ENCODE peak calls at places on chromosomes 11 and 22, in eight cellular contexts. One of them, this sample, is unnamed.

GRCh38 chr11:8268530-8269461 is 5.1 kb upstream of the LMO1 start:
- DNase-seq in HFF-Myc: no peak
- DNase-seq in colonic mucosa: no peak
- DNase-seq in bronchial epithelial cell: no peak
- DNase-seq in transverse colon: no peak
- DNase-seq in astrocyte: no peak
- DNase-seq in cardiac fibroblast: no peak
- DNase-seq in stomach: no peak
- DNase-seq in this sample: no peak

GRCh38 chr11:67613960-67614715 is 7.4 kb downstream of the NDUFV1 start:
- DNase-seq in HFF-Myc: no peak
- DNase-seq in bronchial epithelial cell: peak; percentile 64
- DNase-seq in transverse colon: peak; percentile 77
- DNase-seq in stomach: peak; percentile 71
- DNase-seq in cardiac fibroblast: peak; percentile 51
- DNase-seq in astrocyte: no peak
- DNase-seq in colonic mucosa: peak; percentile 66
- DNase-seq in this sample: no peak

GRCh38 chr11:7936615-7937014 is 4.9 kb downstream of the OR10A3 start:
- DNase-seq in bronchial epithelial cell: peak; percentile 79
- DNase-seq in astrocyte: no peak
- DNase-seq in stomach: peak; percentile 92
- DNase-seq in HFF-Myc: no peak
- DNase-seq in colonic mucosa: peak; percentile 50
- DNase-seq in cardiac fibroblast: no peak
- DNase-seq in transverse colon: peak; percentile 63
- DNase-seq in this sample: no peak

GRCh38 chr11:12207384-12208150 is 97.2 kb downstream of the MICAL2 start:
- DNase-seq in bronchial epithelial cell: no peak
- DNase-seq in cardiac fibroblast: no peak
- DNase-seq in stomach: no peak
- DNase-seq in transverse colon: peak; percentile 60
- DNase-seq in colonic mucosa: no peak
- DNase-seq in astrocyte: peak; percentile 85
- DNase-seq in HFF-Myc: no peak
- DNase-seq in this sample: no peak

GRCh38 chr22:45640291-45640940 is 31.2 kb upstream of the ATXN10 start:
- DNase-seq in cardiac fibroblast: no peak
- DNase-seq in stomach: no peak
- DNase-seq in bronchial epithelial cell: no peak
- DNase-seq in transverse colon: no peak
- DNase-seq in colonic mucosa: no peak
- DNase-seq in astrocyte: no peak
- DNase-seq in HFF-Myc: no peak
- DNase-seq in this sample: no peak

GRCh38 chr11:30326911-30327310 is 4.0 kb downstream of the ARL14EP start:
- DNase-seq in HFF-Myc: no peak
- DNase-seq in bronchial epithelial cell: no peak
- DNase-seq in transverse colon: no peak
- DNase-seq in cardiac fibroblast: no peak
- DNase-seq in stomach: no peak
- DNase-seq in colonic mucosa: no peak
- DNase-seq in astrocyte: no peak
- DNase-seq in this sample: no peak

GRCh38 chr22:44378380-44378779 is 65.6 kb upstream of the SHISAL1 start:
- DNase-seq in colonic mucosa: no peak
- DNase-seq in cardiac fibroblast: no peak
- DNase-seq in stomach: no peak
- DNase-seq in transverse colon: no peak
- DNase-seq in astrocyte: no peak
- DNase-seq in HFF-Myc: no peak
- DNase-seq in bronchial epithelial cell: no peak
- DNase-seq in this sample: no peak

GRCh38 chr11:95140397-95141030 is 50.9 kb downstream of the ENDOD1 start:
- DNase-seq in transverse colon: no peak
- DNase-seq in stomach: no peak
- DNase-seq in colonic mucosa: no peak
- DNase-seq in astrocyte: peak; percentile 73
- DNase-seq in HFF-Myc: no peak
- DNase-seq in bronchial epithelial cell: peak; percentile 88
- DNase-seq in cardiac fibroblast: peak; percentile 55
- DNase-seq in this sample: no peak

GRCh38 chr11:86106916-86107315 is 38.0 kb upstream of the PICALM start:
- DNase-seq in bronchial epithelial cell: no peak
- DNase-seq in astrocyte: peak; percentile 47
- DNase-seq in colonic mucosa: no peak
- DNase-seq in cardiac fibroblast: no peak
- DNase-seq in transverse colon: no peak
- DNase-seq in HFF-Myc: no peak
- DNase-seq in stomach: no peak
- DNase-seq in this sample: no peak

GRCh38 chr22:36304429-36304828 is 51.5 kb downstream of the APOL1 start:
- DNase-seq in astrocyte: no peak
- DNase-seq in colonic mucosa: no peak
- DNase-seq in transverse colon: no peak
- DNase-seq in HFF-Myc: no peak
- DNase-seq in stomach: no peak
- DNase-seq in cardiac fibroblast: no peak
- DNase-seq in bronchial epithelial cell: no peak
- DNase-seq in this sample: no peak

GRCh38 chr11:79087238-79087956 is 353.4 kb downstream of the TENM4 start:
- DNase-seq in colonic mucosa: no peak
- DNase-seq in HFF-Myc: peak; percentile 91
- DNase-seq in transverse colon: no peak
- DNase-seq in cardiac fibroblast: peak; percentile 83
- DNase-seq in stomach: no peak
- DNase-seq in astrocyte: peak; percentile 89
- DNase-seq in bronchial epithelial cell: peak; percentile 53
- DNase-seq in this sample: peak; percentile 39

GRCh38 chr11:91978747-91979146 is 245.9 kb upstream of the FAT3 start:
- DNase-seq in transverse colon: no peak
- DNase-seq in stomach: no peak
- DNase-seq in astrocyte: peak; percentile 64
- DNase-seq in colonic mucosa: no peak
- DNase-seq in bronchial epithelial cell: peak; percentile 27
- DNase-seq in HFF-Myc: no peak
- DNase-seq in cardiac fibroblast: no peak
- DNase-seq in this sample: no peak

GRCh38 chr11:46251954-46252353 is 25.5 kb upstream of the CREB3L1 start:
- DNase-seq in transverse colon: no peak
- DNase-seq in bronchial epithelial cell: no peak
- DNase-seq in astrocyte: no peak
- DNase-seq in HFF-Myc: no peak
- DNase-seq in colonic mucosa: no peak
- DNase-seq in stomach: no peak
- DNase-seq in cardiac fibroblast: no peak
- DNase-seq in this sample: no peak

GRCh38 chr11:112016088-112016764 is 9.0 kb upstream of the DLAT start:
- DNase-seq in bronchial epithelial cell: no peak
- DNase-seq in HFF-Myc: no peak
- DNase-seq in cardiac fibroblast: peak; percentile 52
- DNase-seq in astrocyte: peak; percentile 41
- DNase-seq in colonic mucosa: no peak
- DNase-seq in transverse colon: no peak
- DNase-seq in stomach: no peak
- DNase-seq in this sample: no peak

GRCh38 chr11:35066029-35066428 is 72.9 kb upstream of the CD44 start:
- DNase-seq in astrocyte: no peak
- DNase-seq in bronchial epithelial cell: no peak
- DNase-seq in cardiac fibroblast: no peak
- DNase-seq in HFF-Myc: no peak
- DNase-seq in stomach: no peak
- DNase-seq in transverse colon: no peak
- DNase-seq in colonic mucosa: no peak
- DNase-seq in this sample: no peak

GRCh38 chr11:124987096-124987495 is 33.1 kb downstream of the CCDC15 start:
- DNase-seq in HFF-Myc: no peak
- DNase-seq in stomach: no peak
- DNase-seq in bronchial epithelial cell: no peak
- DNase-seq in cardiac fibroblast: no peak
- DNase-seq in astrocyte: no peak
- DNase-seq in transverse colon: no peak
- DNase-seq in colonic mucosa: no peak
- DNase-seq in this sample: no peak

GRCh38 chr11:70546179-70546940 is 148.0 kb downstream of the CTTN start:
- DNase-seq in transverse colon: no peak
- DNase-seq in colonic mucosa: no peak
- DNase-seq in bronchial epithelial cell: no peak
- DNase-seq in HFF-Myc: no peak
- DNase-seq in stomach: no peak
- DNase-seq in cardiac fibroblast: no peak
- DNase-seq in astrocyte: no peak
- DNase-seq in this sample: no peak

GRCh38 chr11:70471254-70471653 is 72.9 kb downstream of the CTTN start:
- DNase-seq in stomach: no peak
- DNase-seq in astrocyte: no peak
- DNase-seq in HFF-Myc: no peak
- DNase-seq in cardiac fibroblast: peak; percentile 48
- DNase-seq in colonic mucosa: no peak
- DNase-seq in transverse colon: no peak
- DNase-seq in bronchial epithelial cell: peak; percentile 10
- DNase-seq in this sample: no peak

GRCh38 chr22:24502540-24502939 is 7.4 kb downstream of the UPB1 start:
- DNase-seq in astrocyte: no peak
- DNase-seq in HFF-Myc: no peak
- DNase-seq in cardiac fibroblast: no peak
- DNase-seq in transverse colon: no peak
- DNase-seq in bronchial epithelial cell: no peak
- DNase-seq in colonic mucosa: no peak
- DNase-seq in stomach: no peak
- DNase-seq in this sample: no peak

GRCh38 chr11:60890696-60891095 is 15.7 kb downstream of the PRPF19 start:
- DNase-seq in cardiac fibroblast: no peak
- DNase-seq in colonic mucosa: no peak
- DNase-seq in HFF-Myc: no peak
- DNase-seq in stomach: no peak
- DNase-seq in transverse colon: no peak
- DNase-seq in astrocyte: no peak
- DNase-seq in bronchial epithelial cell: no peak
- DNase-seq in this sample: no peak
- TF ChIP-seq CTCF in cardiac fibroblast: no peak
- TF ChIP-seq CTCF in colonic mucosa: no peak
- TF ChIP-seq CTCF in HFF-Myc: no peak
- TF ChIP-seq CTCF in stomach: no peak
- TF ChIP-seq CTCF in transverse colon: no peak
- TF ChIP-seq CTCF in astrocyte: no peak
- TF ChIP-seq CTCF in bronchial epithelial cell: no peak
- TF ChIP-seq CTCF in this sample: no peak

DNA sequence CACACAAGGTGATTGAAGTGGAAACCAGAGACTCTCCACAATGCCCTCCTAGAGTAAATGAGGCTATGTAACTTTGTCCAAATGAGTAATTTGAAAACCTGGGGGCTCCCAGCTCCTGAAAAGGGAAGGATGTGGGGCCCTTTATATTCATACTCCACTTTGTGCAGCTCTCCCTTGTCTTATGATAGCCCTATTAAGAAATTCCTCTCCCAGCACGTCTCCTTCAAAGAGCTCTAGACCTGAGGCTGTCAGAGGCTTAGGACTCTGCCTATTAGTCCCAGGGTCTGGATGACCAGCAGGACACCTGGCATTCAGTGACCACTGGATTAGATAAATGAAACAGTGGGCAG is 2.1 kb downstream of the SLC43A1 start:
- DNase-seq in colonic mucosa: no peak
- DNase-seq in cardiac fibroblast: no peak
- DNase-seq in transverse colon: no peak
- DNase-seq in stomach: no peak
- DNase-seq in astrocyte: no peak
- DNase-seq in bronchial epithelial cell: no peak
- DNase-seq in HFF-Myc: no peak
- DNase-seq in this sample: no peak
- H3K4me3 ChIP-seq in colonic mucosa: no peak overlapping the region
- H3K4me3 ChIP-seq in cardiac fibroblast: no peak overlapping the region
- H3K4me3 ChIP-seq in transverse colon: no peak overlapping the region
- H3K4me3 ChIP-seq in stomach: peak overlapping the region; percentile 95
- H3K4me3 ChIP-seq in astrocyte: no peak overlapping the region
- H3K4me3 ChIP-seq in bronchial epithelial cell: no peak overlapping the region
- H3K4me3 ChIP-seq in HFF-Myc: peak overlapping the region; percentile 71
- H3K4me3 ChIP-seq in this sample: no peak overlapping the region

GRCh38 chr11:396948-397548 is 3.0 kb downstream of the PKP3 start:
- DNase-seq in transverse colon: peak; percentile 58
- DNase-seq in astrocyte: peak; percentile 52
- DNase-seq in cardiac fibroblast: peak; percentile 67
- DNase-seq in colonic mucosa: peak; percentile 42
- DNase-seq in stomach: no peak
- DNase-seq in HFF-Myc: no peak
- DNase-seq in bronchial epithelial cell: no peak
- DNase-seq in this sample: no peak

GRCh38 chr11:394858-395655 is 1.0 kb downstream of the PKP3 start:
- DNase-seq in bronchial epithelial cell: no peak
- DNase-seq in colonic mucosa: peak; percentile 26
- DNase-seq in astrocyte: no peak
- DNase-seq in stomach: no peak
- DNase-seq in cardiac fibroblast: no peak
- DNase-seq in transverse colon: no peak
- DNase-seq in HFF-Myc: no peak
- DNase-seq in this sample: no peak

GRCh38 chr11:395866-396265 is 1.9 kb downstream of the PKP3 start:
- DNase-seq in transverse colon: no peak
- DNase-seq in HFF-Myc: no peak
- DNase-seq in cardiac fibroblast: no peak
- DNase-seq in astrocyte: no peak
- DNase-seq in colonic mucosa: peak; percentile 22
- DNase-seq in bronchial epithelial cell: no peak
- DNase-seq in stomach: no peak
- DNase-seq in this sample: no peak

GRCh38 chr11:394034-394857 is at the start of gene PKP3:
- DNase-seq in stomach: peak; percentile 91
- DNase-seq in bronchial epithelial cell: peak; percentile 92
- DNase-seq in colonic mucosa: peak; percentile 94
- DNase-seq in cardiac fibroblast: peak; percentile 50
- DNase-seq in astrocyte: peak; percentile 45
- DNase-seq in HFF-Myc: no peak
- DNase-seq in transverse colon: peak; percentile 93
- DNase-seq in this sample: no peak

GRCh38 chr11:396511-396947 is 2.5 kb downstream of the PKP3 start:
- DNase-seq in transverse colon: no peak
- DNase-seq in colonic mucosa: peak; percentile 23
- DNase-seq in stomach: no peak
- DNase-seq in bronchial epithelial cell: no peak
- DNase-seq in HFF-Myc: no peak
- DNase-seq in astrocyte: no peak
- DNase-seq in cardiac fibroblast: peak; percentile 42
- DNase-seq in this sample: no peak
- TF ChIP-seq CTCF in transverse colon: no peak
- TF ChIP-seq CTCF in colonic mucosa: no peak
- TF ChIP-seq CTCF in stomach: no peak
- TF ChIP-seq CTCF in bronchial epithelial cell: peak; percentile 46
- TF ChIP-seq CTCF in HFF-Myc: peak; percentile 23
- TF ChIP-seq CTCF in astrocyte: no peak
- TF ChIP-seq CTCF in cardiac fibroblast: peak; percentile 18
- TF ChIP-seq CTCF in this sample: peak; percentile 29

DNA sequence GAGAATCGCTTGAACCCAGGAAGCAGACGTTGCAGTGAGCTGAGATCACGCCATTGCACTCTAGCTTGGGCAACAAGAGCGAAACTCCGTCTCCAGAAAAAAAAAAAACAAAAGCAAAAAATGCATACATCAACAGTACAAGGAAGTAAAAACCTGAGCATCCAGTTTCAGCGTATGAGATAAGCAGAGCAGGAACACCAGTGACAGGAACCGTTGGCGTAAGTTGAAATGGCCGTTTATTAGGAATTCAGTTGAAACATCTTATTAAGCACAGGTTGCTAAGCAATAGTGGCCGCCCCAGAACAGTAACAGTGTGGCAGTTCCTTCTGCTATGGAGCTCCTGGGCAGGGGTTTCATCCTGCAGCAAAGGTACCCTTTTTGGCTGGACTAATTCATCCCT is 4.0 kb upstream of the L3MBTL2 start:
- DNase-seq in HFF-Myc: no peak
- DNase-seq in transverse colon: no peak
- DNase-seq in cardiac fibroblast: no peak
- DNase-seq in stomach: no peak
- DNase-seq in astrocyte: no peak
- DNase-seq in colonic mucosa: no peak
- DNase-seq in bronchial epithelial cell: peak; percentile 45
- DNase-seq in this sample: no peak
- H3K4me3 ChIP-seq in HFF-Myc: no peak overlapping the region
- H3K4me3 ChIP-seq in transverse colon: no peak overlapping the region
- H3K4me3 ChIP-seq in cardiac fibroblast: no peak overlapping the region
- H3K4me3 ChIP-seq in stomach: no peak overlapping the region
- H3K4me3 ChIP-seq in astrocyte: no peak overlapping the region
- H3K4me3 ChIP-seq in colonic mucosa: no peak overlapping the region
- H3K4me3 ChIP-seq in bronchial epithelial cell: no peak overlapping the region
- H3K4me3 ChIP-seq in this sample: no peak overlapping the region

This sample was measured in AG09309.